ENCODE peak calls at places on chromosomes 5 and 9, in seven cellular contexts. D is GM23338, G is HepG2, Q is A549, J is SK-N-SH, N is HCT116, F is GM12878. M is an unnamed sample. For H3K4me1, the result is how much of the 10 kb centered on the place peaks cover.

GRCh38 chr5:10018670-10019069 is 231.0 kb downstream of the ATPSCKMT start:
- DNase-seq in D (no peak), G (no peak), Q (peak), J (no peak), N (no peak), F (no peak), M (no peak)

GRCh38 chr5:90390326-90390725 is 19.2 kb downstream of the CETN3 start:
- DNase-seq in D (no peak), G (no peak), Q (no peak), J (no peak), N (no peak), F (no peak), M (no peak)

GRCh38 chr9:4714266-4715016 is 26.6 kb downstream of the AK3 start:
- DNase-seq in D (peak), G (no peak), Q (no peak), J (no peak), N (no peak), F (no peak), M (no peak)

GRCh38 chr5:84825616-84826015 is 440.9 kb upstream of the EDIL3 start:
- DNase-seq in D (no peak), G (no peak), Q (no peak), J (no peak), N (no peak), F (no peak), M (no peak)

GRCh38 chr9:107294756-107295155 is 11.7 kb downstream of the RAD23B start:
- DNase-seq in D (no peak), G (no peak), Q (no peak), J (no peak), N (no peak), F (no peak), M (no peak)

GRCh38 chr5:17185776-17186175 is 31.7 kb upstream of the BASP1 start:
- DNase-seq in D (no peak), G (no peak), Q (no peak), J (no peak), N (no peak), F (no peak), M (no peak)

GRCh38 chr5:58681943-58682342 is 99.1 kb downstream of the RAB3C start:
- DNase-seq in D (no peak), G (no peak), Q (no peak), J (no peak), N (no peak), F (no peak), M (no peak)

GRCh38 chr9:122016789-122017188 is 76.3 kb downstream of the TTLL11 start:
- DNase-seq in D (peak), G (no peak), Q (no peak), J (no peak), N (no peak), F (no peak), M (no peak)

GRCh38 chr9:73151653-73152382 is at the start of gene ANXA1:
- DNase-seq in D (peak), G (no peak), Q (peak), J (no peak), N (peak), F (no peak), M (no peak)

GRCh38 chr5:172049226-172049796 is 42.9 kb upstream of the FBXW11 start:
- DNase-seq in D (peak), G (no peak), Q (no peak), J (no peak), N (no peak), F (no peak), M (no peak)

GRCh38 chr9:95494416-95495371 is 22.1 kb downstream of the PTCH1 start:
- DNase-seq in D (peak), G (no peak), Q (no peak), J (peak), N (no peak), F (peak), M (no peak)

GRCh38 chr5:73812457-73812856 is 186.5 kb downstream of the ARHGEF28 start:
- DNase-seq in D (no peak), G (no peak), Q (no peak), J (no peak), N (no peak), F (no peak), M (no peak)

GRCh38 chr5:69335341-69335975 is 2.9 kb upstream of the CCDC125 start:
- DNase-seq in D (no peak), G (no peak), Q (no peak), J (no peak), N (no peak), F (no peak), M (no peak)

GRCh38 chr9:18569941-18570630 is 96.1 kb downstream of the ADAMTSL1 start:
- DNase-seq in D (no peak), G (no peak), Q (no peak), J (no peak), N (no peak), F (no peak), M (no peak)

GRCh38 chr5:111236995-111237394 is 12.8 kb downstream of the CAMK4 start:
- DNase-seq in D (no peak), G (no peak), Q (no peak), J (no peak), N (no peak), F (no peak), M (no peak)

GRCh38 chr5:72156921-72157320 is 49.6 kb downstream of the MAP1B start:
- DNase-seq in D (no peak), G (no peak), Q (no peak), J (no peak), N (no peak), F (no peak), M (no peak)

GRCh38 chr9:18059043-18059442 is 414.9 kb upstream of the ADAMTSL1 start:
- DNase-seq in D (no peak), G (no peak), Q (no peak), J (no peak), N (no peak), F (no peak), M (no peak)

GRCh38 chr5:150258126-150258525 is 31.4 kb downstream of the CAMK2A start:
- DNase-seq in D (no peak), G (no peak), Q (no peak), J (no peak), N (no peak), F (no peak), M (no peak)

GRCh38 chr9:81826541-81826906 is 101.7 kb upstream of the SPATA31D4 start:
- DNase-seq in D (no peak), G (no peak), Q (no peak), J (no peak), N (no peak), F (no peak), M (no peak)

GRCh38 chr5:131986161-131986912 is 25.1 kb downstream of the ACSL6 start:
- DNase-seq in D (no peak), G (no peak), Q (no peak), J (no peak), N (no peak), F (no peak), M (no peak)

GRCh38 chr5:111948517-111948916 is 191.5 kb upstream of the NREP start:
- DNase-seq in D (no peak), G (no peak), Q (no peak), J (no peak), N (peak), F (no peak), M (no peak)

GRCh38 chr5:171692106-171692505 is 93.5 kb upstream of the SMIM23 start:
- DNase-seq in D (no peak), G (no peak), Q (no peak), J (no peak), N (no peak), F (no peak), M (no peak)

GRCh38 chr9:16690628-16691027 is 179.8 kb downstream of the BNC2 start:
- DNase-seq in D (no peak), G (no peak), Q (no peak), J (no peak), N (no peak), F (no peak), M (no peak)

GRCh38 chr5:29231153-29231552 is 1962.3 kb upstream of the CDH6 start:
- DNase-seq in D (no peak), G (no peak), Q (no peak), J (no peak), N (no peak), F (no peak), M (no peak)

GRCh38 chr5:134289509-134290113 is 63.7 kb upstream of the PPP2CA start:
- DNase-seq in D (peak), G (peak), Q (peak), J (peak), N (peak), F (peak), M (peak)

DNA sequence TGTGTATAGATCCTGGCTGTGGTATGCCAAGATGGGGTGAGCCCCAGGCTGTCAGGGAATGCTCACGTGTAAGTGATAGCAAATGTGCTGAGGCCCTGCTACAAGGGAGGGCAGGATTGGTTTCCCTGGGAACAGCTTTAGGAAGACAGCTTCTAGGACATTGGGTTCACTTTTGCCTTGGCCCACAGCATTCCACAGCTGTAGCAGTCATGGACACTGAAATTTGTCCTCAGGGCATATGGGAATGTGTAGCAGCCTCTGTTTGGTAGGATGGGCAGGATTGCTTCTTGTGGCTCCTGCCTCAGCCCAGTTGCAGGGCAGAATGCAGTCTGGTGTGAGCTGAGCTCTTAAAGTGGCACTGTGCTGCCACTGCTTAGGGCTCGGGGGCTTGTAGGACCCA is 1061.7 kb upstream of the WWC1 start:
- DNase-seq in D (no peak), G (no peak), Q (no peak), J (no peak), N (no peak), F (no peak), M (no peak)
- TF ChIP-seq REST in D (no peak), G (no peak), Q (no peak), J (no peak), N (no peak), F (no peak), M (no peak)

GRCh38 chr9:35906923-35907699 is 1.1 kb downstream of the HRCT1 start:
- DNase-seq in D (no peak), G (no peak), Q (no peak), J (no peak), N (no peak), F (no peak), M (no peak)
- H3K4me1 ChIP-seq in D (under half), G (half or more), Q (half or more), J (under half), N (half or more), F (under half), M (half or more)

DNA sequence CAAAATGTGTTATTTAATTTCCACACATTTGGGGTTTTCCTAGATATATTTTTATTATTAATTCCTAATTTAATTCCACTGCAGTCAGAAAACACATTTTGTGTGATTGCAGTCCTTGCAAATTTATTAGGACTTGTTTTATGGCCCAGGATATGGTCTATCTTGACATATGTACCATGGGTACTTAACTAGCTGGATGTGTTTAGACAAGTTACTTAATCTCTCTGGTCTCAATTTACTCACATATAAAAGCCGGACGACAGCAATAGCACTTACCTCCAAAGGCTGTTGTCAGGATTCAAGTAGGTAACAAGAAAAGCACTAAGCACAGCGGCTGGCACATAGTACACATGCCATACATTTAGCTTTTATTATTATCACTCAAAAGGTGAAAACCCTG is 118.2 kb upstream of the MSX2 start:
- DNase-seq in D (no peak), G (no peak), Q (no peak), J (no peak), N (no peak), F (no peak), M (no peak)
- TF ChIP-seq REST in D (no peak), G (no peak), Q (no peak), J (no peak), N (no peak), F (no peak), M (no peak)

GRCh38 chr5:1479066-1479465 is 33.8 kb upstream of the SLC6A3 start:
- DNase-seq in D (no peak), G (no peak), Q (no peak), J (no peak), N (no peak), F (no peak), M (no peak)
- H3K4me1 ChIP-seq in D (under half), G (under half), Q (under half), J (under half), N (under half), F (under half), M (under half)

DNA sequence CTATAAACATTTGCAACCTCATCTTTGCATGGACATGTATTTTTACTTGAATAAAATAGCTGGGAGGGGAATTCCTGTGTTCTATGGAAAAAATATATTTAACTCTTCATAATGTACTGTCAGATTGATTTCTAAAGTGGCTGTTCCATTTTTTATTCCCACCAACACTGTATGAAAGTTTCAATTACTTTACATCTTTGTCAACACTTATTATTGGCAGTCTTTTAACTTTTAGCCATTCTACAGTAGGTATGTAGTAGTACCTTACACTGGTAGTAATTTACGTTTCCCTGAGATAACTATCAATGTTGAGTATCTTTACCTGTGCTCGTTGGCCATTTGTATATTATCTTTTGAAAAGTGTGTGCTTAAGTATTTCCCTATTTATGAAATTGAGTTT is 429.7 kb downstream of the KIAA0825 start:
- DNase-seq in D (no peak), G (no peak), Q (no peak), J (no peak), N (no peak), F (no peak), M (no peak)
- TF ChIP-seq REST in D (no peak), G (no peak), Q (no peak), J (no peak), N (no peak), F (no peak), M (no peak)

GRCh38 chr5:176533390-176533789 is 3.8 kb downstream of the RNF44 start:
- DNase-seq in D (no peak), G (no peak), Q (no peak), J (no peak), N (no peak), F (no peak), M (no peak)
- H3K4me1 ChIP-seq in D (under half), G (under half), Q (under half), J (half or more), N (under half), F (under half), M (under half)

M was measured in Panc1.